ENCODE peak calls at places on chromosomes 3 and 15, in eight cellular contexts. Q, F, A, K, O, I, Y and L are unnamed samples.

GRCh38 chr15:95887666-95888480 is 442.6 kb upstream of the NR2F2 start:
- DNase-seq in Q (no peak), F (no peak), A (no peak), K (no peak), O (no peak), I (no peak), Y (no peak), L (no peak)

GRCh38 chr3:56813656-56813965 is 11.9 kb upstream of the ARHGEF3 start:
- DNase-seq in Q (no peak), F (no peak), A (no peak), K (no peak), O (no peak), I (no peak), Y (no peak), L (no peak)

GRCh38 chr3:28117598-28117997 is 123.8 kb upstream of the CMC1 start:
- DNase-seq in Q (no peak), F (no peak), A (no peak), K (no peak), O (no peak), I (no peak), Y (no peak), L (no peak)

GRCh38 chr3:69822501-69822900 is 83.2 kb downstream of the MITF start:
- DNase-seq in Q (no peak), F (no peak), A (no peak), K (peak; percentile 33), O (no peak), I (no peak), Y (no peak), L (no peak)

GRCh38 chr3:168824107-168824506 is 728.4 kb upstream of the GOLIM4 start:
- DNase-seq in Q (no peak), F (no peak), A (no peak), K (no peak), O (no peak), I (no peak), Y (no peak), L (no peak)

GRCh38 chr3:49025005-49025792 is 3.3 kb downstream of the NDUFAF3 start:
- DNase-seq in Q (peak; percentile 17), F (no peak), A (no peak), K (peak; percentile 37), O (no peak), I (no peak), Y (no peak), L (no peak)

GRCh38 chr15:58430224-58430787 is 1.5 kb upstream of the LIPC start:
- DNase-seq in Q (no peak), F (no peak), A (no peak), K (no peak), O (no peak), I (peak; percentile 10), Y (no peak), L (no peak)

GRCh38 chr3:41101231-41101630 is 98.1 kb upstream of the CTNNB1 start:
- DNase-seq in Q (no peak), F (no peak), A (no peak), K (no peak), O (no peak), I (no peak), Y (no peak), L (no peak)

GRCh38 chr3:188853896-188854295 is 317.9 kb upstream of the TPRG1 start:
- DNase-seq in Q (no peak), F (peak; percentile 68), A (no peak), K (peak; percentile 76), O (no peak), I (no peak), Y (no peak), L (no peak)

GRCh38 chr3:123576119-123576518 is 8.7 kb downstream of the HACD2 start:
- DNase-seq in Q (no peak), F (peak; percentile 27), A (no peak), K (peak; percentile 72), O (no peak), I (no peak), Y (no peak), L (no peak)

GRCh38 chr15:100602822-100603393 is 519 bp downstream of the ASB7 start:
- DNase-seq in Q (peak; percentile 10), F (peak; percentile 14), A (peak; percentile 11), K (peak; percentile 64), O (no peak), I (peak; percentile 42), Y (no peak), L (peak; percentile 10)

GRCh38 chr3:45760878-45761711 is 35.2 kb downstream of the SLC6A20 start:
- DNase-seq in Q (peak; percentile 87), F (peak; percentile 77), A (peak; percentile 17), K (peak; percentile 79), O (no peak), I (peak; percentile 51), Y (no peak), L (no peak)

GRCh38 chr3:45684327-45684892 is 4.8 kb upstream of the SACM1L start:
- DNase-seq in Q (no peak), F (no peak), A (no peak), K (no peak), O (no peak), I (no peak), Y (no peak), L (no peak)

GRCh38 chr15:90306560-90306959 is 41.1 kb downstream of the NGRN start:
- DNase-seq in Q (no peak), F (no peak), A (no peak), K (no peak), O (no peak), I (no peak), Y (no peak), L (no peak)

GRCh38 chr15:85752591-85752990 is 42.1 kb downstream of the KLHL25 start:
- DNase-seq in Q (no peak), F (no peak), A (no peak), K (no peak), O (no peak), I (no peak), Y (no peak), L (no peak)

GRCh38 chr3:127577448-127577847 is 13.1 kb downstream of the TPRA1 start:
- DNase-seq in Q (no peak), F (no peak), A (no peak), K (no peak), O (no peak), I (no peak), Y (no peak), L (no peak)

GRCh38 chr3:175255698-175256097 is 396.6 kb downstream of the NAALADL2 start:
- DNase-seq in Q (no peak), F (peak; percentile 57), A (no peak), K (peak; percentile 73), O (no peak), I (no peak), Y (no peak), L (no peak)

DNA sequence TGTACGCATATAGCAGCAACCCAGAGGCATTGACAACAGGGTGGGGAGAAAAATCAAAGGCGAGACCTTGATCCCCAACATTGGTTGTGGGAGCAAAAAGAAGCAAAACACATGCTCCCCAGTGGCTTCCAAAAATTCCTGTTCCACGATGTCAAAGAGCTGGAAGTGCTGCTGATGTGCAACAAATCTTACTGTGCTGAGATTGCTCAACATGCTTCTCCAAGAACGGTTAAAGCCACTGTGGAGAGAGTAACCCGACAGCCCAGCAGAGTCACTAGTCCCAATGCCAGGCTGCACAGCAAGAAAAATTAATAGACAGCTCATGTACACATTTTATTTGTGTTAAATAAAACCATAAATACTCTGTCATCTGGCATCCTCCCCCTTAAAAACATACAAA is 179.9 kb upstream of the PFN2 start:
- DNase-seq in Q (no peak), F (peak; percentile 57), A (no peak), K (peak; percentile 61), O (no peak), I (no peak), Y (no peak), L (no peak)
- H3K9me3 ChIP-seq in Q (no peaks in the 10 kb centered on the region), F (no peaks in the 10 kb centered on the region), A (no peaks in the 10 kb centered on the region), K (no peaks in the 10 kb centered on the region), O (peaks cover 5% of the 10 kb centered on the region), I (no peaks in the 10 kb centered on the region), Y (no peaks in the 10 kb centered on the region), L (no peaks in the 10 kb centered on the region)

DNA sequence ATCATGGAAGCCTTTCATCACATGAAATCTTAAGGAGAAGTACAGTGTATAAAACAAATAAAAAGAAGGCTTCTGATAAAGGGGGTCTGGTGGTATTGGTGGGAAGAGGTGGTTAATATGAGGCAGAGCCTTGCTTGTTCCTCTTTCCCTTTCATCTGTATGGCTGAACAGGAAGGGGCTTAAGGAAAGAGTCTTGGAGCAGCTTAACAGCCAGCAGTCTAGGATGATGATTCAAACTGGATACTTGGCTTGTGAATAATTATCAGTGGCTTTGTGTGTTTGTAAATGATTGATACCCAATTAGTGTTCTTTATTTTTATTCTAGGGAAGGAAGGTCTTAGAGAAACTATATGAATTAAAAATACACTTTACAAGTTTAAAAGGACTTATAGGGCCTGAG is 29.1 kb upstream of the TCAIM start:
- DNase-seq in Q (no peak), F (no peak), A (no peak), K (no peak), O (no peak), I (no peak), Y (no peak), L (no peak)
- H3K9me3 ChIP-seq in Q (no peaks in the 10 kb centered on the region), F (no peaks in the 10 kb centered on the region), A (no peaks in the 10 kb centered on the region), K (no peaks in the 10 kb centered on the region), O (no peaks in the 10 kb centered on the region), I (no peaks in the 10 kb centered on the region), Y (no peaks in the 10 kb centered on the region), L (no peaks in the 10 kb centered on the region)

GRCh38 chr15:25186906-25187645 is 232.3 kb downstream of the SNRPN start:
- DNase-seq in Q (no peak), F (no peak), A (no peak), K (no peak), O (no peak), I (no peak), Y (peak; percentile 34), L (no peak)

GRCh38 chr15:25188551-25189101 is 233.8 kb downstream of the SNRPN start:
- DNase-seq in Q (no peak), F (no peak), A (no peak), K (no peak), O (no peak), I (no peak), Y (no peak), L (no peak)

GRCh38 chr15:25188051-25188450 is 233.3 kb downstream of the SNRPN start:
- DNase-seq in Q (no peak), F (no peak), A (no peak), K (no peak), O (no peak), I (no peak), Y (peak; percentile 16), L (no peak)

GRCh38 chr15:25189551-25189950 is 234.8 kb downstream of the SNRPN start:
- DNase-seq in Q (no peak), F (no peak), A (no peak), K (no peak), O (no peak), I (no peak), Y (no peak), L (no peak)

DNA sequence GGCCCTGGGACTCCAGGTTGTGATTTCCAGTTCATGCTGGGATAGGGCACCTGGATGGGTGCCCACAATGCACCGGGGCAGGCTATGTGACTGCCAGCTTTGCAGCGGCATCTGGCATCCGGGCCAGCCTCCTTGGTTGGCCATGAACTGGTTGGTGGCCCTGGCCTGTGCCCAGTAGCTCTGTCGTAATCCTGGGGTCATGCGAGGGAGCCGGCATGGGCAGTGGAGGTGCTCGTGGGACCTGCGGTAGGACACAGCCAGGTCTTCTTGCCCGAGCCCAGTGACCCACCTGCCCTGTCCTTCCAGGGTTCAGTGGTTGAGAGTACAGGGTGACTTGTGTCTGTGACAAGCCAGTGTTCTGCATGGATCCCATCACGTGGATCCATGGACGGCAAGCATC is 237.9 kb downstream of the SNRPN start:
- DNase-seq in Q (no peak), F (no peak), A (no peak), K (no peak), O (no peak), I (no peak), Y (no peak), L (no peak)
- H3K9me3 ChIP-seq in Q (no peaks in the 10 kb centered on the region), F (no peaks in the 10 kb centered on the region), A (no peaks in the 10 kb centered on the region), K (no peaks in the 10 kb centered on the region), O (no peaks in the 10 kb centered on the region), I (no peaks in the 10 kb centered on the region), Y (no peaks in the 10 kb centered on the region), L (no peaks in the 10 kb centered on the region)

GRCh38 chr15:25066708-25067107 is 111.9 kb downstream of the SNRPN start:
- DNase-seq in Q (no peak), F (no peak), A (no peak), K (no peak), O (no peak), I (no peak), Y (no peak), L (no peak)
- H3K9me3 ChIP-seq in Q (no peaks in the 10 kb centered on the region), F (peaks cover 27% of the 10 kb centered on the region), A (peaks cover 89% of the 10 kb centered on the region), K (no peaks in the 10 kb centered on the region), O (peaks cover 100% of the 10 kb centered on the region), I (peaks cover 36% of the 10 kb centered on the region), Y (peaks cover 97% of the 10 kb centered on the region), L (peaks cover 54% of the 10 kb centered on the region)